ENCODE peak calls at places on chromosome 17, in six cellular contexts. B is BJ, F is NCI-H82, J is ACHN, D is brain microvascular endothelial cell, C is A549. H is an unnamed sample.

GRCh38 chr17:71286625-71287024 is 834.2 kb upstream of the SOX9 start:
- DNase-seq in F (no peak), B (no peak), J (no peak), D (no peak), C (no peak), H (no peak)

GRCh38 chr17:77282524-77283515 is 142.1 kb downstream of the SEC14L1 start:
- DNase-seq in C (no peak), D (no peak), J (peak), F (no peak), B (no peak), H (no peak)

GRCh38 chr17:69761767-69762321 is 313.2 kb upstream of the KCNJ16 start:
- DNase-seq in F (no peak), D (no peak), C (peak), B (peak), J (peak), H (no peak)

GRCh38 chr17:64780096-64781012 is 118.2 kb upstream of the SMURF2 start:
- DNase-seq in C (peak), B (no peak), F (peak), D (no peak), J (peak), H (no peak)

GRCh38 chr17:9729034-9729650 is 62.2 kb downstream of the DHRS7C start:
- DNase-seq in B (peak), D (no peak), F (peak), J (peak), C (peak), H (no peak)

GRCh38 chr17:4881761-4882555 is 17.4 kb upstream of the C17orf107 start:
- DNase-seq in B (no peak), F (peak), C (peak), J (peak), D (peak), H (no peak)

GRCh38 chr17:40259505-40259904 is 28.2 kb upstream of the CDC6 start:
- DNase-seq in J (no peak), B (no peak), D (no peak), F (no peak), C (no peak), H (no peak)

GRCh38 chr17:34252138-34252889 is 2.8 kb upstream of the CCL2 start:
- DNase-seq in D (peak), F (no peak), B (peak), J (peak), C (peak), H (no peak)

GRCh38 chr17:50053654-50053960 is 2.3 kb upstream of the ITGA3 start:
- DNase-seq in B (no peak), J (no peak), C (no peak), F (no peak), D (no peak), H (no peak)

GRCh38 chr17:39929657-39930407 is 2.3 kb downstream of the LRRC3C start:
- DNase-seq in B (peak), J (peak), C (peak), D (peak), F (no peak), H (no peak)

GRCh38 chr17:14672830-14673229 is 371.9 kb downstream of the HS3ST3B1 start:
- DNase-seq in D (peak), B (peak), F (peak), C (no peak), J (no peak), H (no peak)

GRCh38 chr17:8954339-8954738 is 11.2 kb downstream of the PIK3R5 start:
- DNase-seq in C (no peak), D (no peak), B (no peak), F (peak), J (no peak), H (no peak)

GRCh38 chr17:82214012-82214628 is 1.5 kb upstream of the CCDC57 start:
- DNase-seq in C (no peak), B (no peak), D (no peak), J (no peak), F (no peak), H (no peak)

GRCh38 chr17:13589658-13590057 is 12.1 kb downstream of the HS3ST3A1 start:
- DNase-seq in D (no peak), C (no peak), B (no peak), J (no peak), F (no peak), H (no peak)

GRCh38 chr17:63702616-63703015 is 2.7 kb upstream of the LIMD2 start:
- DNase-seq in J (no peak), D (no peak), C (no peak), F (peak), B (no peak), H (no peak)

GRCh38 chr17:3963214-3964201 is 729 bp downstream of the ATP2A3 start:
- DNase-seq in D (no peak), F (no peak), J (no peak), B (no peak), C (no peak), H (no peak)

GRCh38 chr17:60712675-60713074 is 35.0 kb downstream of the BCAS3 start:
- DNase-seq in C (no peak), D (no peak), J (peak), B (no peak), F (no peak), H (no peak)

GRCh38 chr17:75500419-75501216 is 14.7 kb downstream of the CASKIN2 start:
- DNase-seq in F (no peak), C (no peak), J (no peak), B (no peak), D (no peak), H (no peak)